ENCODE peak calls at places on chromosomes 12 and 14, in five cellular contexts. E is midbrain, Q is neural crest cell, X is GF-D8, U is transverse colon. P is an unnamed sample.
A peak's percentile ranks its signal among the peaks of the same experiment; 100 is the strongest.

GRCh38 chr12:46390304-46390703 is 17.7 kb upstream of the SLC38A2 start:
- DNase-seq in X (no peak), E (no peak), U (no peak), Q (no peak), P (no peak)

GRCh38 chr12:81896771-81897170 is 137.6 kb upstream of the PPFIA2 start:
- DNase-seq in Q (no peak), U (no peak), E (no peak), X (no peak), P (no peak)

GRCh38 chr12:101823891-101824290 is 6.9 kb downstream of the GNPTAB start:
- DNase-seq in Q (peak; percentile 20), X (peak; percentile 28), U (peak; percentile 50), E (peak; percentile 38), P (peak; percentile 67)

GRCh38 chr12:65832217-65832616 is 7.9 kb downstream of the HMGA2 start:
- DNase-seq in Q (no peak), X (no peak), E (no peak), U (no peak), P (no peak)

GRCh38 chr12:106258226-106258625 is 10.4 kb upstream of the CKAP4 start:
- DNase-seq in X (no peak), U (no peak), Q (no peak), E (no peak), P (no peak)

GRCh38 chr14:54775486-54776100 is 127.0 kb downstream of the GCH1 start:
- DNase-seq in U (no peak), Q (no peak), E (no peak), X (no peak), P (no peak)

GRCh38 chr12:112988224-112988623 is 9.9 kb downstream of the OAS2 start:
- DNase-seq in Q (no peak), U (no peak), E (no peak), X (no peak), P (no peak)

GRCh38 chr14:103056322-103057027 is 874 bp downstream of the CDC42BPB start:
- DNase-seq in X (no peak), Q (peak; percentile 45), U (peak; percentile 76), E (no peak), P (no peak)

GRCh38 chr14:96285667-96286066 is 29.7 kb downstream of the BDKRB1 start:
- DNase-seq in Q (no peak), X (no peak), U (no peak), E (no peak), P (no peak)

GRCh38 chr12:92562063-92562734 is 140.6 kb upstream of the PLEKHG7 start:
- DNase-seq in Q (no peak), U (no peak), E (no peak), X (no peak), P (no peak)

GRCh38 chr14:59328410-59328809 is 136.8 kb downstream of the GPR135 start:
- DNase-seq in U (no peak), E (no peak), X (no peak), Q (no peak), P (no peak)

GRCh38 chr12:49925433-49926194 is 21.9 kb upstream of the FAIM2 start:
- DNase-seq in E (no peak), X (no peak), Q (no peak), U (no peak), P (no peak)

GRCh38 chr14:55142466-55142865 is 13.4 kb downstream of the LGALS3 start:
- DNase-seq in U (no peak), E (peak; percentile 10), Q (no peak), X (no peak), P (no peak)

GRCh38 chr14:67526676-67527459 is 6.2 kb upstream of the PLEKHH1 start:
- DNase-seq in Q (peak; percentile 30), X (no peak), U (peak; percentile 49), E (peak; percentile 76), P (peak; percentile 8)

GRCh38 chr12:41250748-41251147 is 62.6 kb downstream of the PDZRN4 start:
- DNase-seq in E (peak; percentile 8), U (no peak), X (no peak), Q (no peak), P (no peak)

GRCh38 chr14:61562321-61563161 is 132.8 kb upstream of the HIF1A start:
- DNase-seq in E (no peak), X (no peak), Q (no peak), U (no peak), P (no peak)

GRCh38 chr12:112408621-112409020 is 784 bp downstream of the RPL6 start:
- DNase-seq in U (no peak), Q (no peak), X (no peak), E (no peak), P (no peak)

GRCh38 chr14:52025310-52025709 is 36.0 kb downstream of the RTRAF start:
- DNase-seq in E (no peak), X (no peak), Q (no peak), U (no peak), P (no peak)

GRCh38 chr12:46266382-46266791 is 2.5 kb downstream of the SLC38A1 start:
- DNase-seq in U (peak; percentile 63), X (no peak), E (no peak), Q (no peak), P (no peak)

GRCh38 chr12:131089526-131090253 is 136.0 kb downstream of the ADGRD1 start:
- DNase-seq in U (no peak), Q (no peak), X (no peak), E (no peak), P (no peak)

GRCh38 chr14:54251356-54251755 is 145.5 kb upstream of the CDKN3 start:
- DNase-seq in Q (no peak), X (no peak), U (no peak), E (no peak), P (no peak)

GRCh38 chr12:57806677-57807076 is 11.9 kb downstream of the AVIL start:
- DNase-seq in E (no peak), U (no peak), Q (no peak), X (no peak), P (no peak)

GRCh38 chr12:24795699-24796385 is 153.1 kb downstream of the BCAT1 start:
- DNase-seq in X (no peak), U (no peak), E (no peak), Q (no peak), P (no peak)

GRCh38 chr14:65958664-65959562 is 527.3 kb upstream of the CCDC196 start:
- DNase-seq in E (no peak), X (no peak), Q (no peak), U (no peak), P (no peak)

GRCh38 chr12:117155278-117156060 is 34.8 kb downstream of the FBXO21 start:
- DNase-seq in E (peak; percentile 1), U (peak; percentile 52), X (no peak), Q (peak; percentile 38), P (peak; percentile 34)

GRCh38 chr14:25150934-25151790 is 101.2 kb upstream of the STXBP6 start:
- DNase-seq in U (no peak), X (no peak), E (peak; percentile 29), Q (no peak), P (peak; percentile 26)

GRCh38 chr12:68557011-68557715 is 53.5 kb upstream of the RAP1B start:
- DNase-seq in E (no peak), Q (no peak), U (no peak), X (no peak), P (no peak)

GRCh38 chr14:103576371-103577024 is 13.7 kb downstream of the COA8 start:
- DNase-seq in U (peak; percentile 95), X (no peak), E (peak; percentile 67), Q (peak; percentile 58), P (no peak)

GRCh38 chr12:71315328-71315960 is 124.2 kb upstream of the LGR5 start:
- DNase-seq in Q (no peak), E (no peak), X (no peak), U (no peak), P (no peak)

GRCh38 chr12:106417926-106418910 is 60.7 kb downstream of the POLR3B start:
- DNase-seq in Q (no peak), E (no peak), X (no peak), U (no peak), P (no peak)